ENCODE peak calls at places on chromosomes 7 and 10, in eight cellular contexts. D is cardiac fibroblast, O is lung, N is tibial nerve, C is ovary, I is GM23338, R is hepatocyte, S is pancreas. V is an unnamed sample.
A peak's percentile ranks its signal among the peaks of the same experiment; 100 is the strongest.

GRCh38 chr7:77351539-77352004 is 64.6 kb downstream of the GSAP start:
- DNase-seq in D (no peak), O (no peak), N (no peak), C (no peak), I (peak; percentile 32), R (no peak), S (no peak), V (no peak)

GRCh38 chr10:61215276-61215675 is 237.9 kb downstream of the TMEM26 start:
- DNase-seq in D (no peak), O (no peak), N (no peak), C (no peak), I (peak; percentile 17), R (no peak), S (no peak), V (no peak)

GRCh38 chr7:31052504-31052840 is 364 bp downstream of the ADCYAP1R1 start:
- DNase-seq in D (no peak), O (no peak), N (no peak), C (no peak), I (no peak), R (no peak), S (no peak), V (no peak)

GRCh38 chr10:117137911-117138642 is at the start of gene VAX1:
- DNase-seq in D (no peak), O (no peak), N (no peak), C (no peak), I (peak; percentile 61), R (no peak), S (peak; percentile 62), V (no peak)

GRCh38 chr10:14507156-14507555 is 176.4 kb upstream of the FRMD4A start:
- DNase-seq in D (no peak), O (no peak), N (no peak), C (no peak), I (peak; percentile 49), R (no peak), S (no peak), V (no peak)

GRCh38 chr10:21985541-21985940 is 18.0 kb downstream of the DNAJC1 start:
- DNase-seq in D (peak; percentile 59), O (no peak), N (no peak), C (no peak), I (no peak), R (no peak), S (no peak), V (no peak)

GRCh38 chr7:84535584-84536255 is 341.1 kb upstream of the SEMA3A start:
- DNase-seq in D (no peak), O (no peak), N (no peak), C (no peak), I (no peak), R (peak; percentile 33), S (no peak), V (no peak)

GRCh38 chr10:74049995-74050394 is 52.1 kb downstream of the VCL start:
- DNase-seq in D (peak; percentile 16), O (no peak), N (no peak), C (no peak), I (no peak), R (no peak), S (no peak), V (no peak)

GRCh38 chr7:141045126-141045841 is 28.6 kb upstream of the TMEM178B start:
- DNase-seq in D (peak; percentile 52), O (no peak), N (no peak), C (no peak), I (no peak), R (no peak), S (no peak), V (peak; percentile 84)

GRCh38 chr7:102412548-102412947 is 16.4 kb downstream of the PRKRIP1 start:
- DNase-seq in D (peak; percentile 52), O (no peak), N (no peak), C (no peak), I (peak; percentile 80), R (no peak), S (no peak), V (no peak)

GRCh38 chr7:1130021-1130990 is 29.7 kb downstream of the ZFAND2A start:
- DNase-seq in D (no peak), O (no peak), N (no peak), C (no peak), I (no peak), R (no peak), S (peak; percentile 48), V (no peak)

GRCh38 chr7:64621656-64622055 is 44.3 kb upstream of the ZNF107 start:
- DNase-seq in D (no peak), O (no peak), N (no peak), C (no peak), I (no peak), R (no peak), S (no peak), V (no peak)

GRCh38 chr7:26083113-26083512 is 68.9 kb upstream of the NFE2L3 start:
- DNase-seq in D (peak; percentile 6), O (no peak), N (no peak), C (no peak), I (no peak), R (peak; percentile 34), S (no peak), V (peak; percentile 53)

GRCh38 chr10:129641982-129642381 is 174.9 kb downstream of the MGMT start:
- DNase-seq in D (no peak), O (no peak), N (no peak), C (no peak), I (no peak), R (no peak), S (no peak), V (no peak)

GRCh38 chr7:38950309-38950708 is 27.4 kb upstream of the POU6F2 start:
- DNase-seq in D (peak; percentile 17), O (no peak), N (no peak), C (no peak), I (no peak), R (no peak), S (no peak), V (no peak)

GRCh38 chr7:140403878-140404564 is at the start of gene RAB19:
- DNase-seq in D (no peak), O (peak; percentile 60), N (no peak), C (no peak), I (peak; percentile 92), R (peak; percentile 72), S (peak; percentile 78), V (no peak)

GRCh38 chr7:2169923-2170575 is 62.7 kb downstream of the MAD1L1 start:
- DNase-seq in D (no peak), O (no peak), N (no peak), C (no peak), I (no peak), R (no peak), S (no peak), V (no peak)

GRCh38 chr7:386385-386784 is 96.4 kb downstream of the FOXL3 start:
- DNase-seq in D (no peak), O (no peak), N (no peak), C (no peak), I (no peak), R (no peak), S (no peak), V (no peak)

GRCh38 chr7:1703475-1704325 is 33.6 kb downstream of the ELFN1 start:
- DNase-seq in D (no peak), O (no peak), N (no peak), C (peak; percentile 3), I (peak; percentile 42), R (no peak), S (peak; percentile 37), V (no peak)

GRCh38 chr7:92436843-92437445 is 10.3 kb upstream of the GATAD1 start:
- DNase-seq in D (no peak), O (no peak), N (no peak), C (no peak), I (peak; percentile 53), R (no peak), S (no peak), V (no peak)

GRCh38 chr10:98045785-98046389 is 15.5 kb upstream of the CRTAC1 start:
- DNase-seq in D (peak; percentile 69), O (peak; percentile 63), N (no peak), C (peak; percentile 26), I (peak; percentile 92), R (peak; percentile 84), S (peak; percentile 76), V (peak; percentile 28)

GRCh38 chr10:16195894-16196293 is 240.9 kb upstream of the PTER start:
- DNase-seq in D (no peak), O (no peak), N (no peak), C (no peak), I (peak; percentile 81), R (no peak), S (no peak), V (no peak)

GRCh38 chr10:102645741-102646609 is 1.7 kb downstream of the TRIM8 start:
- DNase-seq in D (peak; percentile 98), O (peak; percentile 95), N (peak; percentile 90), C (peak; percentile 83), I (peak; percentile 71), R (peak; percentile 88), S (peak; percentile 81), V (no peak)
- H3K4me3 ChIP-seq in D (peak overlapping the region; percentile 93), O (peak overlapping the region; percentile 87), N (peak overlapping the region; percentile 88), C (peak overlapping the region; percentile 69), I (peak overlapping the region; percentile 86), R (peak overlapping the region; percentile 58), S (peak overlapping the region; percentile 90), V (peak overlapping the region; percentile 79)

DNA sequence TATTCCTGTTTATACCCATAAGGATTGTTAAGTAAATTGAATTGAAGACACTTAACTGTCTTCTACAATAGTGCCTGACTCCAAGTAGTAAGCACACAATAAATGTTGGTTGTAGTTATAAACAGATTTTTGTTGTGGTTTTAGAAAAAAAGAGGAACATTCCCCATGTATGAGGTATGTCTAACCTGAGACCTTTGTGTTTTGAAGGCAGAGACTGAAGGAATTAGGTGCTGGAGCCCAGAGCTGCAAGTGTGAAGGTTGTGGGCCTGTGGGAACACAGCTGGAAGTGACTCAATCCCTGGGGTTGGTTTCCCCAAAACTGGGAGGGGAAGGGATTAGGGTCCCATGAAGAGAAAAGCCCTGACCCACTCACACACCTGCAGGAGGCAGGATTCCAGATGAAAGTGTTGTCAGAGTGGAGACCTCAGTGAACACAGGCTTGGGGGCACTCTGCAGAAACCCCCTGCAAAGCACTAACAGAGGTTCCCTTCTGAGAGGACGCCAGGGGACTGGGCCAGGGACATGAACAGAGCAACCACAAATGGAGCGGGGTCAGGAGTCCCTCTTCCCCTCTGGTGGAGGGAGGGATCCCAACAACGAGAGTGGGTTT is 265.1 kb upstream of the KLF14 start:
- DNase-seq in D (peak; percentile 72), O (no peak), N (no peak), C (no peak), I (no peak), R (no peak), S (no peak), V (no peak)
- TF ChIP-seq CTCF in D (no peak), O (no peak), N (no peak), C (no peak), I (no peak), R (no peak), S (no peak), V (no peak)

DNA sequence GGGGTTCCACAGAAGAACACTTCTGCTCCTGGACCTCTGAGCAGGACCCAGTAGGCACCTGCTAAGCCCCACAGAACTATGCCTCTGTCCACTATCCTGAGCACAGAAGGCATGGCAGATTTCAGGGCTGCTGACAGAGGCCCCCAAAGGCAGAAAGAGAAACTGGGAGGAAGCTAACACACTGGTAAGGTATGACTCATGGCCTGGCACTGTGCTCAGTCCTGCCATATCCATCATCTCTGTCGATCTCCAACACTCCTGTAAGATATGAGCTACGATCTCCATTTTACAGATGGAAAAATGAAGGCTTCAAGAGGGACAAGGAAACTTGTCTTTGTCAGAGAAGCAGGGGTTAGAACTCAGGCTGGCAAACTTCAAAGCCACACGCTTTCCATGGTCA is 62.2 kb downstream of the GRID1 start:
- DNase-seq in D (no peak), O (no peak), N (no peak), C (no peak), I (no peak), R (no peak), S (no peak), V (no peak)
- H3K4me3 ChIP-seq in D (no peak overlapping the region), O (no peak overlapping the region), N (no peak overlapping the region), C (no peak overlapping the region), I (no peak overlapping the region), R (no peak overlapping the region), S (no peak overlapping the region), V (no peak overlapping the region)

GRCh38 chr7:119664601-119665000 is 608.4 kb upstream of the KCND2 start:
- DNase-seq in D (peak; percentile 90), O (no peak), N (no peak), C (no peak), I (no peak), R (no peak), S (no peak), V (peak; percentile 67)
- TF ChIP-seq CTCF in D (no peak), O (no peak), N (no peak), C (no peak), I (no peak), R (no peak), S (no peak), V (no peak)

V was measured in kidney epithelial cell.